ENCODE peak calls at places on chromosomes 2 and 18, in five cellular contexts. One of them, this sample, is unnamed.

GRCh38 chr2:173652731-173653426 is 298.2 kb downstream of the CDCA7 start:
- DNase-seq in HepG2: peak
- DNase-seq in K562: no peak
- DNase-seq in GM12878: no peak
- DNase-seq in H1: no peak
- DNase-seq in this sample: peak

GRCh38 chr2:105785095-105785847 is 40.6 kb downstream of the NCK2 start:
- DNase-seq in HepG2: no peak
- DNase-seq in K562: no peak
- DNase-seq in GM12878: no peak
- DNase-seq in H1: no peak
- DNase-seq in this sample: no peak

GRCh38 chr2:198371902-198372611 is 567.7 kb downstream of the PLCL1 start:
- DNase-seq in HepG2: no peak
- DNase-seq in K562: no peak
- DNase-seq in GM12878: peak
- DNase-seq in H1: no peak
- DNase-seq in this sample: no peak

GRCh38 chr2:159600752-159601151 is 15.6 kb downstream of the BAZ2B start:
- DNase-seq in HepG2: peak
- DNase-seq in K562: no peak
- DNase-seq in GM12878: no peak
- DNase-seq in H1: no peak
- DNase-seq in this sample: peak

GRCh38 chr2:237686659-237687136 is 59.3 kb downstream of the LRRFIP1 start:
- DNase-seq in HepG2: peak
- DNase-seq in K562: no peak
- DNase-seq in GM12878: no peak
- DNase-seq in H1: no peak
- DNase-seq in this sample: no peak

GRCh38 chr2:37215255-37215654 is 16.1 kb downstream of the CEBPZ start:
- DNase-seq in HepG2: no peak
- DNase-seq in K562: no peak
- DNase-seq in GM12878: no peak
- DNase-seq in H1: no peak
- DNase-seq in this sample: no peak

GRCh38 chr18:12307251-12307736 is 747 bp upstream of the TUBB6 start:
- DNase-seq in HepG2: no peak
- DNase-seq in K562: no peak
- DNase-seq in GM12878: no peak
- DNase-seq in H1: no peak
- DNase-seq in this sample: no peak

GRCh38 chr2:110732422-110733413 is at the start of gene ACOXL:
- DNase-seq in HepG2: no peak
- DNase-seq in K562: peak
- DNase-seq in GM12878: no peak
- DNase-seq in H1: peak
- DNase-seq in this sample: peak

GRCh38 chr2:127410871-127411396 is 7.3 kb upstream of the PROC start:
- DNase-seq in HepG2: peak
- DNase-seq in K562: no peak
- DNase-seq in GM12878: no peak
- DNase-seq in H1: no peak
- DNase-seq in this sample: no peak

GRCh38 chr2:44766220-44766619 is 175.3 kb upstream of the SIX3 start:
- DNase-seq in HepG2: no peak
- DNase-seq in K562: no peak
- DNase-seq in GM12878: no peak
- DNase-seq in H1: no peak
- DNase-seq in this sample: no peak

GRCh38 chr2:73385486-73386341 is at the start of gene ALMS1:
- DNase-seq in HepG2: peak
- DNase-seq in K562: peak
- DNase-seq in GM12878: peak
- DNase-seq in H1: peak
- DNase-seq in this sample: peak

GRCh38 chr2:73383036-73383435 is 2.6 kb upstream of the ALMS1 start:
- DNase-seq in HepG2: no peak
- DNase-seq in K562: no peak
- DNase-seq in GM12878: no peak
- DNase-seq in H1: no peak
- DNase-seq in this sample: no peak

GRCh38 chr2:73386342-73386868 is 769 bp downstream of the ALMS1 start:
- DNase-seq in HepG2: no peak
- DNase-seq in K562: no peak
- DNase-seq in GM12878: no peak
- DNase-seq in H1: no peak
- DNase-seq in this sample: no peak

DNA sequence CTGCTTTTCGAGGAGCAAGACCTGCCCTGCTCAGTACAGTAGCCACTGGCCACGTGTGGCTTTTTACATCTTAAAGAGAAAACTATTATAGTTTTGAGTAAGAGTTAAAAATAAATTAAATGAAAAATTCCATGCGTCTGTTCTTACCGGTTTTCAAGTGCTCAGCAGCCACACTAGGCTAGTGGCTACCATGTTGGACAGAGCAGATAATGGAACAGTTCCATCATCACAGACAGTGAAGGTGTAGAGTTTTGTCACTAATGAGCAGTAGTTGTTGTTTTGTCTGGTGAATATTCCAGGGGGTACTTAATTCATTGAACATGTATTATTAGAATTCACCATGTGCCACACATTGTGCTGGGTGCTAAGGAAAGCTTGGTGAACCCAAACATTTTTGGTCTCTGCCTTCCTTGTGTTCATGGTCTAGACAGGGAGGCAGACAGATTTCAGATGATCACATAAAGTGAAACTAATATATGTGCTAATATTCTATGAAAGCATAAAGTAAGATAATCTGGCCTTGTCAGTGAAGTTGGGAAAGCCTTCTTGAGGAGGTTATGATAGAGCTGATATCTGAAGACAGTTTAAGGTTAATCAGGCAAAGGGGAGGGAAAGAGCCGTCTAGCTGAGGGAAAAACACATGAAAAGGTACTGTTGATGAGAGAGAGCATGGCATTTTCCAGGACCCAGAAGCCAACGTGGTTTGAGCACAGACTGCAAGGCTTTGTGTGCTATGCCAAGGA is 1.4 kb downstream of the ALMS1 start:
- DNase-seq in HepG2: no peak
- DNase-seq in K562: no peak
- DNase-seq in GM12878: no peak
- DNase-seq in H1: no peak
- DNase-seq in this sample: no peak
- TF ChIP-seq JUND in HepG2: no peak
- TF ChIP-seq JUND in K562: no peak
- TF ChIP-seq JUND in GM12878: no peak
- TF ChIP-seq JUND in H1: no peak
- TF ChIP-seq JUND in this sample: no peak

DNA sequence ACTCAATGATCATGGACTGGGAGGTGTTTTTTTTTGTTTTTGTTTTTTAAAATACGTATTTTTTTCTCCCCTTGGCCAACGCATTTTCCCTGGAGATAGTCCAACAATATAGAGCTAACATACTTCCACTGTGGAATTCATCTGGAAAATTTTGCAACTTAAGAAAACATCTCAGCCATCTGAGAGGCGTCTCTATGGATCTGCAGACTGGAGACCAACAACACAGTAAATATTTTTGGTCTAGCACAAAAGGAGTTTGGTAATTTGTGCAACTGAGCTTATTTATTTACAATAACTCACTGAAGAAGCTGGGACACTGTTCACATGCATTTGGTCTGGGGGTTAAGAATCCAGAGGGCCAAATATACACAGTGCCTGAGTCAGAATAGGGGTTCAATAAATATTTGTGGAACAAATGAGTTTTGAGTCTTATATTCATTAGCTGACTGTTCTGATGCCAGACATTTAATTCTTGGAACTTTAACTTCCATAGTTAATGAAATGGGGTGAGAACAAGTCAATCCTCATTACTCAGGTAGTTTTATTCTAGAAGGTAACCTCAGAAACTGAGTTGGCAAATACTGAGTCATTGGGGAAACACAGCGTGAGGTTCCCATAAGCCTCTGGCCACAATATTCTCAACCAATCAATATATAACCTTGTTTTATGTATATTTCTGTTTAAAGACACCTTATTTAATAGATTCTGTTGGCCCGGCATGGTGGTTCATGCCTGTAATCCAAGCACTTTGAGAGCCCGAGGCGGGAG is 36.1 kb downstream of the CCBE1 start:
- DNase-seq in HepG2: no peak
- DNase-seq in K562: no peak
- DNase-seq in GM12878: no peak
- DNase-seq in H1: no peak
- DNase-seq in this sample: no peak
- TF ChIP-seq SP1 in HepG2: no peak
- TF ChIP-seq SP1 in K562: no peak
- TF ChIP-seq SP1 in GM12878: no peak
- TF ChIP-seq SP1 in H1: no peak
- TF ChIP-seq SP1 in this sample: no peak

DNA sequence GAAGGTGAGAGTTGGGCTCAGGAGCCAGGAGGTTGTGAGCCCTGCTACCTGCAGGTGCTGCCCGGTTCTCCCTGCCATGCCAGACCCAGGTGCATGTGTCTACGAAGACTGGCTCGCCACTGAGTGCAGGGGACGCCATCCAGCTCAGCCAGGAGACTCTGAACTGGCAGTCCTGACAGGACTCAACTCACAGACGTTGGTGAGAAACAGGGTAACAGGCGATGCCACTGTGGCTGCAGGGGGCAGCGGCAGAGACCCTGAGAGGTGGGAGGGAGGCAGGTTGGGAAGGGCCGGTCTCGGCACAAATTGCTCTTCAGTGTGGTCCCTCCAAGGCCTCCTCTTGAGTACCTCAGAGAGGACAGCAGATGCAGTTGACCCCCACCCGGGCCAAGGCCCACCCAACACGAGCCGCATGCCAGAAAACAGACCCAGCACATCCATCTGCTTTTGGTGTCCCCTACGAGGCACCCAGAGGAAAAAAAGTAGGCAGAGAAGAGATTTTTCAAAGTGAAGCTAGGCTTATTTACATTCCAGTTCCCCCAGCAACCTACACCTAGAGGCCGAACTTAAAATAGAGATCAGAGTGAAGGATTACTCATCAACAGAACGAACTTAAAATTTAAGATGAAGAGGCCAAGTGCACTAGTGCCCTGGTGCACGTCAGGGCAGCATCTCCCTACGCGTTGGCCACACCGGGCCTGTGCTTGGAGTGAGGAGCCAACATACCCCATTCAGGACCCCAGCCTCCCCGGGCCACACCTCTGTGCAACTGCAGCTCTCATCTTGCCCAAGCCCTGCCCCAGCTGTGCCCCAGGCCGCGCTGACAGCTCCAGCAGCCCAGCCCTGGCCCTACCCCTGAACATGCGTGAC is 184.7 kb downstream of the SEPTIN10 start:
- DNase-seq in HepG2: no peak
- DNase-seq in K562: no peak
- DNase-seq in GM12878: no peak
- DNase-seq in H1: no peak
- DNase-seq in this sample: no peak
- TF ChIP-seq JUND in HepG2: no peak
- TF ChIP-seq JUND in K562: no peak
- TF ChIP-seq JUND in GM12878: no peak
- TF ChIP-seq JUND in H1: no peak
- TF ChIP-seq JUND in this sample: no peak

GRCh38 chr2:191501390-191502168 is 176.4 kb upstream of the NABP1 start:
- DNase-seq in HepG2: peak
- DNase-seq in K562: no peak
- DNase-seq in GM12878: no peak
- DNase-seq in H1: no peak
- DNase-seq in this sample: peak
- TF ChIP-seq SP1 in HepG2: no peak
- TF ChIP-seq SP1 in K562: no peak
- TF ChIP-seq SP1 in GM12878: no peak
- TF ChIP-seq SP1 in H1: no peak
- TF ChIP-seq SP1 in this sample: no peak

GRCh38 chr2:150977296-150977695 is 284.4 kb downstream of the RBM43 start:
- DNase-seq in HepG2: no peak
- DNase-seq in K562: no peak
- DNase-seq in GM12878: no peak
- DNase-seq in H1: no peak
- DNase-seq in this sample: no peak

GRCh38 chr2:150978053-150978452 is 283.6 kb downstream of the RBM43 start:
- DNase-seq in HepG2: no peak
- DNase-seq in K562: no peak
- DNase-seq in GM12878: no peak
- DNase-seq in H1: no peak
- DNase-seq in this sample: no peak

GRCh38 chr2:150976604-150977003 is 285.1 kb downstream of the RBM43 start:
- DNase-seq in HepG2: no peak
- DNase-seq in K562: no peak
- DNase-seq in GM12878: no peak
- DNase-seq in H1: no peak
- DNase-seq in this sample: no peak

GRCh38 chr2:150983498-150983897 is 278.2 kb downstream of the RBM43 start:
- DNase-seq in HepG2: no peak
- DNase-seq in K562: no peak
- DNase-seq in GM12878: no peak
- DNase-seq in H1: no peak
- DNase-seq in this sample: no peak

GRCh38 chr2:150981826-150982225 is 279.8 kb downstream of the RBM43 start:
- DNase-seq in HepG2: no peak
- DNase-seq in K562: no peak
- DNase-seq in GM12878: no peak
- DNase-seq in H1: no peak
- DNase-seq in this sample: no peak
- TF ChIP-seq JUND in HepG2: no peak
- TF ChIP-seq JUND in K562: no peak
- TF ChIP-seq JUND in GM12878: no peak
- TF ChIP-seq JUND in H1: no peak
- TF ChIP-seq JUND in this sample: no peak

DNA sequence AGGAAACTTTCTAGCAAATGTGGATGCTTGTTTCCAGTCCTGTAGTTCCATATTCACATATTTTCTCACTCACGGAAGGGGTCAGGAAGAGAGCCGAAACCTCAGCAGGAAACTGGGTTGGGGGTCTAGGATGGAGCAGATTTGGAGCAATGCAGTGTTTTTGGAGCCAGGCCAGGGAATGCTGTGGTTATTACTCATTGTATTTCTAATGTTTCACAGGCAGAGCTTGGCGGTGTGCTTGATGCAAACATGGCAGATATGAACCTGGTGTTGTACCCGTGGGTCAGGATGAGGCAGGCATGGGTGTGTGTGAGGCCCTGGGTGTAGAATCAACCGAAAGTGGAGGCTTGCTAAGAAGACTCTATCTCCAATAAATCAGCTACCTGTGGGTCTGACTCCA is 34.6 kb upstream of the ACKR3 start:
- DNase-seq in HepG2: no peak
- DNase-seq in K562: no peak
- DNase-seq in GM12878: no peak
- DNase-seq in H1: no peak
- DNase-seq in this sample: no peak
- TF ChIP-seq SP1 in HepG2: no peak
- TF ChIP-seq SP1 in K562: no peak
- TF ChIP-seq SP1 in GM12878: no peak
- TF ChIP-seq SP1 in H1: no peak
- TF ChIP-seq SP1 in this sample: no peak

GRCh38 chr2:25234756-25235155 is 66.4 kb upstream of the POMC start:
- DNase-seq in HepG2: no peak
- DNase-seq in K562: no peak
- DNase-seq in GM12878: no peak
- DNase-seq in H1: no peak
- DNase-seq in this sample: no peak
- TF ChIP-seq JUND in HepG2: no peak
- TF ChIP-seq JUND in K562: no peak
- TF ChIP-seq JUND in GM12878: no peak
- TF ChIP-seq JUND in H1: no peak
- TF ChIP-seq JUND in this sample: no peak

This sample was measured in HCT116.